ENCODE peak calls at places on chromosomes 4 and X, in six cellular contexts. W, X, T, G, F and I are unnamed samples.
A peak's percentile ranks its signal among the peaks of the same experiment; 100 is the strongest.

GRCh38 chrX:95539041-95539440 is 1145.6 kb upstream of the DIAPH2 start:
- DNase-seq in W (no peak), X (no peak), T (no peak), G (peak; percentile 68), F (no peak), I (no peak)

GRCh38 chrX:150312931-150313330 is 50.2 kb upstream of the MAMLD1 start:
- DNase-seq in W (no peak), X (no peak), T (no peak), G (no peak), F (no peak), I (no peak)

GRCh38 chrX:39750246-39750790 is 347.4 kb downstream of the BCOR start:
- DNase-seq in W (no peak), X (no peak), T (no peak), G (no peak), F (no peak), I (no peak)

GRCh38 chr4:67049446-67049845 is 495.9 kb downstream of the CENPC start:
- DNase-seq in W (no peak), X (no peak), T (no peak), G (peak; percentile 9), F (no peak), I (no peak)

GRCh38 chr4:211033-211511 is 86.8 kb downstream of the ZNF718 start:
- DNase-seq in W (no peak), X (no peak), T (no peak), G (no peak), F (no peak), I (no peak)

GRCh38 chrX:10470009-10470408 is 150.4 kb downstream of the MID1 start:
- DNase-seq in W (no peak), X (no peak), T (no peak), G (no peak), F (no peak), I (no peak)

GRCh38 chr4:173529505-173530325 is at the start of gene HAND2:
- DNase-seq in W (no peak), X (no peak), T (peak; percentile 52), G (peak; percentile 94), F (peak; percentile 72), I (peak; percentile 89)

GRCh38 chrX:136646602-136647239 is 1.2 kb upstream of the CD40LG start:
- DNase-seq in W (no peak), X (no peak), T (no peak), G (no peak), F (no peak), I (no peak)

GRCh38 chr4:16914208-16914607 is 15.8 kb upstream of the LDB2 start:
- DNase-seq in W (no peak), X (no peak), T (no peak), G (peak; percentile 53), F (peak; percentile 17), I (no peak)

GRCh38 chrX:29617276-29617675 is 598.1 kb upstream of the MAGEB2 start:
- DNase-seq in W (no peak), X (no peak), T (no peak), G (no peak), F (peak; percentile 31), I (peak; percentile 57)

GRCh38 chr4:52568351-52568750 is 90.8 kb downstream of the USP46 start:
- DNase-seq in W (no peak), X (no peak), T (no peak), G (no peak), F (no peak), I (no peak)

GRCh38 chr4:23750125-23750524 is 139.7 kb downstream of the PPARGC1A start:
- DNase-seq in W (no peak), X (no peak), T (no peak), G (no peak), F (no peak), I (no peak)

GRCh38 chr4:2251795-2252529 is 9.9 kb downstream of the MXD4 start:
- DNase-seq in W (no peak), X (no peak), T (no peak), G (no peak), F (no peak), I (no peak)